ENCODE peak calls at places on chromosomes 1 and 21, in six cellular contexts. One of them, this sample, is unnamed.

GRCh38 chr1:187264995-187265602 is 436.4 kb downstream of the PLA2G4A start:
- DNase-seq in SJSA1: peak; percentile 1
- DNase-seq in lower lobe of right lung: no peak
- DNase-seq in colonic mucosa: no peak
- DNase-seq in IMR-90: peak; percentile 73
- DNase-seq in body of pancreas: peak; percentile 25
- DNase-seq in this sample: no peak

GRCh38 chr1:116887212-116887611 is 22.5 kb upstream of the PTGFRN start:
- DNase-seq in body of pancreas: no peak
- DNase-seq in lower lobe of right lung: no peak
- DNase-seq in IMR-90: no peak
- DNase-seq in SJSA1: no peak
- DNase-seq in colonic mucosa: no peak
- DNase-seq in this sample: no peak

GRCh38 chr1:61842863-61843514 is 100.7 kb downstream of the PATJ start:
- DNase-seq in colonic mucosa: no peak
- DNase-seq in lower lobe of right lung: no peak
- DNase-seq in body of pancreas: no peak
- DNase-seq in IMR-90: no peak
- DNase-seq in SJSA1: no peak
- DNase-seq in this sample: no peak

GRCh38 chr1:79259390-79260336 is 253.1 kb upstream of the ADGRL4 start:
- DNase-seq in lower lobe of right lung: no peak
- DNase-seq in SJSA1: peak; percentile 36
- DNase-seq in IMR-90: peak; percentile 59
- DNase-seq in body of pancreas: no peak
- DNase-seq in colonic mucosa: no peak
- DNase-seq in this sample: no peak

GRCh38 chr1:89068291-89068690 is 3.3 kb upstream of the GBP1 start:
- DNase-seq in IMR-90: peak; percentile 73
- DNase-seq in colonic mucosa: no peak
- DNase-seq in body of pancreas: no peak
- DNase-seq in SJSA1: no peak
- DNase-seq in lower lobe of right lung: no peak
- DNase-seq in this sample: no peak

GRCh38 chr1:206551296-206551984 is 44.1 kb downstream of the RASSF5 start:
- DNase-seq in SJSA1: no peak
- DNase-seq in lower lobe of right lung: no peak
- DNase-seq in colonic mucosa: no peak
- DNase-seq in body of pancreas: no peak
- DNase-seq in IMR-90: no peak
- DNase-seq in this sample: no peak

GRCh38 chr1:85818371-85818770 is 110.1 kb upstream of the ZNHIT6 start:
- DNase-seq in SJSA1: peak; percentile 66
- DNase-seq in colonic mucosa: no peak
- DNase-seq in IMR-90: peak; percentile 79
- DNase-seq in body of pancreas: no peak
- DNase-seq in lower lobe of right lung: no peak
- DNase-seq in this sample: no peak

GRCh38 chr1:84855168-84855567 is 37.8 kb downstream of the LPAR3 start:
- DNase-seq in lower lobe of right lung: no peak
- DNase-seq in SJSA1: no peak
- DNase-seq in body of pancreas: no peak
- DNase-seq in IMR-90: peak; percentile 41
- DNase-seq in colonic mucosa: no peak
- DNase-seq in this sample: no peak

GRCh38 chr1:172533511-172534116 is 664 bp downstream of the SUCO start:
- DNase-seq in lower lobe of right lung: peak; percentile 45
- DNase-seq in IMR-90: peak; percentile 36
- DNase-seq in colonic mucosa: peak; percentile 44
- DNase-seq in body of pancreas: peak; percentile 27
- DNase-seq in SJSA1: peak; percentile 40
- DNase-seq in this sample: no peak

GRCh38 chr1:53410100-53410541 is 49.1 kb upstream of the DMRTB1 start:
- DNase-seq in lower lobe of right lung: no peak
- DNase-seq in IMR-90: peak; percentile 47
- DNase-seq in SJSA1: peak; percentile 59
- DNase-seq in colonic mucosa: no peak
- DNase-seq in body of pancreas: no peak
- DNase-seq in this sample: no peak

GRCh38 chr1:49051647-49052046 is 275.0 kb upstream of the BEND5 start:
- DNase-seq in IMR-90: no peak
- DNase-seq in SJSA1: no peak
- DNase-seq in lower lobe of right lung: no peak
- DNase-seq in body of pancreas: no peak
- DNase-seq in colonic mucosa: no peak
- DNase-seq in this sample: no peak

GRCh38 chr21:46205121-46205520 is 20.9 kb upstream of the SPATC1L start:
- DNase-seq in SJSA1: no peak
- DNase-seq in lower lobe of right lung: peak; percentile 20
- DNase-seq in colonic mucosa: no peak
- DNase-seq in IMR-90: no peak
- DNase-seq in body of pancreas: no peak
- DNase-seq in this sample: no peak

GRCh38 chr1:107003972-107004371 is 52.5 kb upstream of the PRMT6 start:
- DNase-seq in body of pancreas: no peak
- DNase-seq in lower lobe of right lung: no peak
- DNase-seq in IMR-90: no peak
- DNase-seq in SJSA1: no peak
- DNase-seq in colonic mucosa: no peak
- DNase-seq in this sample: no peak

GRCh38 chr1:31111290-31111951 is 45.9 kb upstream of the PUM1 start:
- DNase-seq in body of pancreas: peak; percentile 24
- DNase-seq in SJSA1: no peak
- DNase-seq in IMR-90: peak; percentile 34
- DNase-seq in colonic mucosa: peak; percentile 68
- DNase-seq in lower lobe of right lung: peak; percentile 80
- DNase-seq in this sample: no peak

GRCh38 chr1:93827128-93827527 is 51.9 kb downstream of the DNTTIP2 start:
- DNase-seq in colonic mucosa: no peak
- DNase-seq in lower lobe of right lung: no peak
- DNase-seq in IMR-90: no peak
- DNase-seq in SJSA1: no peak
- DNase-seq in body of pancreas: no peak
- DNase-seq in this sample: no peak

GRCh38 chr1:87103099-87103498 is 188.7 kb downstream of the HS2ST1 start:
- DNase-seq in IMR-90: no peak
- DNase-seq in body of pancreas: no peak
- DNase-seq in lower lobe of right lung: no peak
- DNase-seq in colonic mucosa: no peak
- DNase-seq in SJSA1: no peak
- DNase-seq in this sample: no peak

GRCh38 chr1:46184920-46185658 is 8.8 kb upstream of the P3R3URF start:
- DNase-seq in body of pancreas: no peak
- DNase-seq in IMR-90: no peak
- DNase-seq in colonic mucosa: peak; percentile 18
- DNase-seq in SJSA1: no peak
- DNase-seq in lower lobe of right lung: no peak
- DNase-seq in this sample: no peak

GRCh38 chr1:87466621-87467020 is 137.9 kb downstream of the LMO4 start:
- DNase-seq in lower lobe of right lung: no peak
- DNase-seq in colonic mucosa: no peak
- DNase-seq in body of pancreas: no peak
- DNase-seq in IMR-90: no peak
- DNase-seq in SJSA1: no peak
- DNase-seq in this sample: no peak

GRCh38 chr1:93565496-93566221 is 116.0 kb downstream of the BCAR3 start:
- DNase-seq in SJSA1: no peak
- DNase-seq in IMR-90: peak; percentile 85
- DNase-seq in body of pancreas: no peak
- DNase-seq in colonic mucosa: no peak
- DNase-seq in lower lobe of right lung: no peak
- DNase-seq in this sample: no peak

GRCh38 chr1:85746777-85747176 is 38.5 kb upstream of the ZNHIT6 start:
- DNase-seq in IMR-90: no peak
- DNase-seq in body of pancreas: no peak
- DNase-seq in colonic mucosa: no peak
- DNase-seq in SJSA1: no peak
- DNase-seq in lower lobe of right lung: no peak
- DNase-seq in this sample: no peak

GRCh38 chr1:242243472-242243871 is 244.6 kb upstream of the MAP1LC3C start:
- DNase-seq in colonic mucosa: no peak
- DNase-seq in lower lobe of right lung: no peak
- DNase-seq in body of pancreas: no peak
- DNase-seq in SJSA1: no peak
- DNase-seq in IMR-90: no peak
- DNase-seq in this sample: no peak

GRCh38 chr1:39526466-39527189 is 35.2 kb downstream of the BMP8A start:
- DNase-seq in lower lobe of right lung: no peak
- DNase-seq in body of pancreas: no peak
- DNase-seq in IMR-90: no peak
- DNase-seq in colonic mucosa: no peak
- DNase-seq in SJSA1: no peak
- DNase-seq in this sample: no peak

GRCh38 chr1:53409233-53409632 is 50.0 kb upstream of the DMRTB1 start:
- DNase-seq in body of pancreas: no peak
- DNase-seq in IMR-90: no peak
- DNase-seq in SJSA1: no peak
- DNase-seq in colonic mucosa: no peak
- DNase-seq in lower lobe of right lung: no peak
- DNase-seq in this sample: no peak

GRCh38 chr1:24535021-24535424 is 20.9 kb upstream of the NCMAP start:
- DNase-seq in IMR-90: no peak
- DNase-seq in SJSA1: no peak
- DNase-seq in lower lobe of right lung: no peak
- DNase-seq in colonic mucosa: no peak
- DNase-seq in body of pancreas: no peak
- DNase-seq in this sample: peak; percentile 83

GRCh38 chr1:44531785-44532566 is 126.9 kb downstream of the RNF220 start:
- DNase-seq in lower lobe of right lung: no peak
- DNase-seq in SJSA1: no peak
- DNase-seq in body of pancreas: no peak
- DNase-seq in colonic mucosa: no peak
- DNase-seq in IMR-90: peak; percentile 54
- DNase-seq in this sample: no peak

DNA sequence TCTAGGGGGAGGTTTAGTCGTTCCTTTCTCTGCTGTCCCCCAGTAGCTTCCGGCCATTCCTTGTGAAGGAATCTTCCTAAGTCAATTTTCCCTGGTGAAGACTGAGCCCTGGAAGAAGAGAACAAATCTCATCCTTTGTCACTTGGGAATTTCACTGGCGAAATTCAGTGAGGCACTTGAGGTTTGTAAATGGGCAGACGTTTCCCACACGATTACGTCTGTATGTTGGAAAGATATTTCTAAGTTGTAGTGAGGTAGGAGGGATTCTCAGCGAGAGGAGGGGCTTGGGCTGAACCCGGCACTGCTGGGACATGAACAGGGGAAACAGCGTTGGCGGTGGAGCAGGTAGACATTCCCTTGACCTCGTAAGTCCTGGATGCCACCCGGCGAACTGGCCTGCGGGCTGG is 47.2 kb downstream of the GALNT2 start:
- DNase-seq in SJSA1: no peak
- DNase-seq in body of pancreas: no peak
- DNase-seq in colonic mucosa: no peak
- DNase-seq in lower lobe of right lung: no peak
- DNase-seq in IMR-90: peak; percentile 86
- DNase-seq in this sample: no peak
- H3K27ac ChIP-seq in SJSA1: peak overlapping the region; percentile 96
- H3K27ac ChIP-seq in body of pancreas: peak overlapping the region; percentile 12
- H3K27ac ChIP-seq in colonic mucosa: no peak overlapping the region
- H3K27ac ChIP-seq in lower lobe of right lung: peak overlapping the region; percentile 19
- H3K27ac ChIP-seq in IMR-90: peak overlapping the region; percentile 75
- H3K27ac ChIP-seq in this sample: no peak overlapping the region

DNA sequence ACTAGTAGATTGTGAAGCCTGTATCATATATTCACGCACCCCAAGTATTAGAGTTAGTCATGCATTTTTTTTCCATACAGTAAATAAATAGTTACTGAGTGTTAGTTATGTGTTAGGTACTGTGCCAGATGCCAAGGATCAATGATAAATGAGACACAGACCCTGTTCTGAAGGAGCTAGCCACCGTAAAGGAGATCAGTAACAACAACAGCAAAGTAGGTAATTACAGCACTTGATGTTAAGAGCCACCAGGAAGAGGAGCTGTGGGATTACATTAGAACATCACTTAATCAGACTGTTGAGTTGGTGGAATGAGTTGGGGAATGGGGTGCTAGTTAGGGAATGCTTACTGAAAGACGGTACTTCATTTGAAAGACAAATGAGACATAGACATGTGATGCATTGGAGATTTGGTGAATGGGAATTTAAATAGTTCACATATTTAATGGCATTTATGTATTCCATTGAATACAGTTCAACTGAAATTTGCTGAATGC is 21.0 kb downstream of the PRKAA2 start:
- DNase-seq in colonic mucosa: no peak
- DNase-seq in IMR-90: no peak
- DNase-seq in lower lobe of right lung: no peak
- DNase-seq in SJSA1: no peak
- DNase-seq in body of pancreas: no peak
- DNase-seq in this sample: no peak
- H3K27ac ChIP-seq in colonic mucosa: no peak overlapping the region
- H3K27ac ChIP-seq in IMR-90: no peak overlapping the region
- H3K27ac ChIP-seq in lower lobe of right lung: no peak overlapping the region
- H3K27ac ChIP-seq in SJSA1: no peak overlapping the region
- H3K27ac ChIP-seq in body of pancreas: no peak overlapping the region
- H3K27ac ChIP-seq in this sample: no peak overlapping the region

GRCh38 chr1:15825800-15826199 is 18.4 kb upstream of the UQCRHL start:
- DNase-seq in IMR-90: peak; percentile 55
- DNase-seq in SJSA1: no peak
- DNase-seq in colonic mucosa: no peak
- DNase-seq in lower lobe of right lung: no peak
- DNase-seq in body of pancreas: no peak
- DNase-seq in this sample: no peak
- H3K27ac ChIP-seq in IMR-90: no peak overlapping the region
- H3K27ac ChIP-seq in SJSA1: no peak overlapping the region
- H3K27ac ChIP-seq in colonic mucosa: no peak overlapping the region
- H3K27ac ChIP-seq in lower lobe of right lung: no peak overlapping the region
- H3K27ac ChIP-seq in body of pancreas: no peak overlapping the region
- H3K27ac ChIP-seq in this sample: no peak overlapping the region

DNA sequence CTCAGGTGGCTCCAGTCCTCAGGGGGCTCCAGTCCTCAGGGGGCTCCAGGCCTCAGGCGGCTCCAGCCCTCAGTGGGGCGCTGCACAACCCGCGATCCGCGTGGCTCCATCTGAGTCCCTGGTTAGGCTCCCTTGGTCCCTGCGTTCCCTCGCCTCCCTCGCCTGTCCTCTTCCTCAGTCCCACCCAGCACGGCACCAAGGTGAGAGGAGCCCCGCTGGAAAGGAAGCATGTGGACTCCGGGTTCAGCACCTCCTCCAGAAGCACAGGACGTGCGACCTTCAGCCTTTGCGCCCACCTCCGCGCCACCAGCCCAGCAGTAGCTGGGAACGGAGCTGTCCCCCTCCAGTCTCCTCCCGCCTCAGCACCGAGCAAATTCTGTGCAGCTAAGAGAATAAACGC is 8.1 kb upstream of the OR2M5 start:
- DNase-seq in body of pancreas: no peak
- DNase-seq in SJSA1: no peak
- DNase-seq in lower lobe of right lung: no peak
- DNase-seq in colonic mucosa: no peak
- DNase-seq in IMR-90: no peak
- DNase-seq in this sample: no peak
- H3K27ac ChIP-seq in body of pancreas: no peak overlapping the region
- H3K27ac ChIP-seq in SJSA1: no peak overlapping the region
- H3K27ac ChIP-seq in lower lobe of right lung: no peak overlapping the region
- H3K27ac ChIP-seq in colonic mucosa: no peak overlapping the region
- H3K27ac ChIP-seq in IMR-90: no peak overlapping the region
- H3K27ac ChIP-seq in this sample: no peak overlapping the region

This sample was measured in CD4-positive, alpha-beta memory T cell.